ENCODE peak calls at places on chromosomes 16 and 17, in eight cellular contexts. R is body of pancreas, K is uterus, X is cardiac muscle cell, B is IMR-90, I is pancreas, J is HepG2, F is sigmoid colon. Y is an unnamed sample.
A peak's percentile ranks its signal among the peaks of the same experiment; 100 is the strongest.

GRCh38 chr17:19248923-19249574 is 11.9 kb downstream of the EPN2 start:
- DNase-seq in X (peak; percentile 78), I (no peak), K (peak; percentile 69), J (no peak), R (no peak), F (peak; percentile 83), B (peak; percentile 94), Y (no peak)

GRCh38 chr17:32103476-32104113 is 38.7 kb upstream of the RHOT1 start:
- DNase-seq in K (no peak), I (no peak), R (no peak), F (no peak), B (no peak), J (no peak), X (peak; percentile 54), Y (no peak)

GRCh38 chr16:68377667-68378420 is 67.0 kb downstream of the PRMT7 start:
- DNase-seq in I (peak; percentile 12), F (no peak), B (no peak), J (no peak), X (peak; percentile 33), K (no peak), R (no peak), Y (peak; percentile 4)

GRCh38 chr17:6413073-6413472 is 21.8 kb downstream of the AIPL1 start:
- DNase-seq in B (peak; percentile 40), K (no peak), I (no peak), X (peak; percentile 48), R (no peak), J (peak; percentile 40), F (no peak), Y (no peak)

GRCh38 chr17:14321476-14321949 is 20.6 kb downstream of the HS3ST3B1 start:
- DNase-seq in R (no peak), B (no peak), F (no peak), I (no peak), J (peak; percentile 34), K (no peak), X (no peak), Y (no peak)

GRCh38 chr16:89453662-89454321 is 36.6 kb downstream of the ANKRD11 start:
- DNase-seq in K (no peak), F (no peak), X (peak; percentile 52), B (no peak), R (peak; percentile 41), I (peak; percentile 47), J (no peak), Y (no peak)

GRCh38 chr16:88854306-88855111 is 2.2 kb downstream of the GALNS start:
- DNase-seq in F (no peak), I (no peak), X (no peak), J (no peak), K (no peak), R (no peak), B (no peak), Y (no peak)

GRCh38 chr16:68792465-68793324 is 50.6 kb upstream of the TANGO6 start:
- DNase-seq in B (peak; percentile 61), F (no peak), X (peak; percentile 93), I (peak; percentile 50), K (no peak), J (peak; percentile 95), R (peak; percentile 56), Y (no peak)

GRCh38 chr16:9092282-9092962 is 978 bp downstream of the HAPSTR1 start:
- DNase-seq in K (peak; percentile 34), J (peak; percentile 41), I (peak; percentile 67), B (no peak), X (no peak), F (peak; percentile 73), R (peak; percentile 48), Y (no peak)

GRCh38 chr16:6932871-6933390 is 399.7 kb upstream of the RBFOX1 start:
- DNase-seq in J (no peak), F (no peak), X (no peak), I (no peak), B (no peak), R (no peak), K (no peak), Y (no peak)

DNA sequence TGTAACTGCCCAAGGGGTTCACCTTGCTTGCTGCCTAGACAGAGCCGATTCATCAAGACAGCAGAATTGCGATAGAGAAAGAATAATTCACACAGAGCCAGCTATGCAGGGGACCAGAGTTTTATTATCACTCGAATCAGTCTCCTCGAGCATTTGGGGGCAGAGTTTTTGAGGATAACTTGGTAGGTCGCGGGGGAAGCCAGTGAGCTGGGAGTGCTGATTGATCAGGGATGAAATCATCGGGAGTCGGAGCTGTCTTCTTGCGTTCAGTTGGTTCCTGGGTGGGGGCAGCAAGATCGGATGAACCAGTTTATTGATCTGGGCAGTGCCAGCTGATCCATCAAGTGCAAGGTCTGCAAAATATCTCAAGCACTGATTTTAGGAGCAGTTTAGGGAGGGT is 9.1 kb downstream of the ITGAM start:
- DNase-seq in X (no peak), I (no peak), J (no peak), B (no peak), R (no peak), F (no peak), K (no peak), Y (no peak)
- H3K4me1 ChIP-seq in X (no peaks in the 10 kb centered on the region), I (no peaks in the 10 kb centered on the region), J (no peaks in the 10 kb centered on the region), B (no peaks in the 10 kb centered on the region), R (peaks cover 9% of the 10 kb centered on the region), F (peaks cover 8% of the 10 kb centered on the region), K (no peaks in the 10 kb centered on the region), Y (peaks cover 21% of the 10 kb centered on the region)

GRCh38 chr17:82101767-82102679 is 4.0 kb upstream of the FASN start:
- DNase-seq in I (peak; percentile 55), R (no peak), F (no peak), X (no peak), J (peak; percentile 87), B (no peak), K (peak; percentile 28), Y (no peak)

GRCh38 chr17:82105882-82106696 is 8.1 kb upstream of the FASN start:
- DNase-seq in B (peak; percentile 37), J (peak; percentile 94), F (peak; percentile 73), R (no peak), K (peak; percentile 23), I (peak; percentile 57), X (peak; percentile 58), Y (peak; percentile 50)

GRCh38 chr17:82104797-82105416 is 6.9 kb upstream of the FASN start:
- DNase-seq in X (no peak), I (peak; percentile 19), R (no peak), J (no peak), K (no peak), F (no peak), B (no peak), Y (no peak)

GRCh38 chr17:82105417-82105881 is 7.4 kb upstream of the FASN start:
- DNase-seq in R (no peak), F (peak; percentile 64), X (no peak), B (no peak), J (no peak), K (peak; percentile 14), I (peak; percentile 37), Y (no peak)

DNA sequence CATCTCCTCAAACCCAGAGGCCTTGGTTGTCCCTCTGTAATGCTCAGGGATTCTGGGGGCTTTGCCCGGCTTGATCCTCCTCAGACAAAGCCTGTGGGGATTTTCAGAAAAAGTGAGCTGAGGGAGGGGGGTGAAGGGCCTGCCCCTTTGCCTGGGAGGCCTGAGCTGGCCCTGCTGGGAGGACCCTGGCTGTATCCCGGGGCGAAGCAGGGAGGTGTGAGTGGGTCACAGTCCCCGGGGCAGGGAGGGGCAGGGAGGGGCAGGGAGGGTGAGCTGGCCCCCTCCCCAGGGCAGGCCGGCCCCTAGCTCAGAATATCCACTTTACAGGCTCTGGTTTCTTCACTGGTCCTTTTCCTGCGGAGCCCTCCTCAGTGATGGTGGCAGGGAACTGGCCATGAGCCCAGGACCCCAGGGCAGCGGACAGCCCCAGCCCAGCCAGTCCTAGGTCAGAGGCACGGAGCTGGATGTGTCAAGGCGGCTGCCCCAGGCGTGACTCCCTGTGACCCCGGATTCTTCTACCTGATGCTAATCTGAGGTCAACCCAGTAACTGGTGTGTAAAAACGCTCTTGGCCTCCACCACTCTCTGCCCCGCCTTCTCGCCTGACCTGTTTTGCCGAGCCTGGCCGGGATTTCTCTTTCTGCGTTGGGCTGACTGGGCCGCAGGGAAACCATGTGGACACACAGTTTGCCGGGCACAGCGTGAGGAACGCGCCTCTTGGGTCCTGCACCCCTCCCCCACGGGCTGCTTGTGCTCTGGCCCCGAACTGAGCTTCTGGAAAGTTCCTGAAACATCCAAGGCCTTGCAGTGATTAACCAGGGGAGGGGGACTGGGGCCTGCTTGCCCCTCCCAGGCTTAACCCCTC is 5.8 kb upstream of the FASN start:
- DNase-seq in I (peak; percentile 70), K (peak; percentile 69), J (peak; percentile 90), B (no peak), F (peak; percentile 91), R (peak; percentile 62), X (peak; percentile 38), Y (no peak)
- H3K27ac ChIP-seq in I (peak overlapping the region; percentile 64), K (peak overlapping the region; percentile 73), J (peak overlapping the region; percentile 81), B (no peak overlapping the region), F (peak overlapping the region; percentile 91), R (peak overlapping the region; percentile 67), X (peak overlapping the region; percentile 88), Y (no peak overlapping the region)

GRCh38 chr16:17372383-17372782 is 98.4 kb downstream of the XYLT1 start:
- DNase-seq in I (no peak), X (peak; percentile 30), J (no peak), F (no peak), B (peak; percentile 39), R (no peak), K (no peak), Y (no peak)

GRCh38 chr16:17373533-17373932 is 97.2 kb downstream of the XYLT1 start:
- DNase-seq in I (no peak), X (no peak), B (no peak), R (no peak), K (no peak), F (no peak), J (no peak), Y (no peak)

GRCh38 chr16:17374668-17375255 is 96.0 kb downstream of the XYLT1 start:
- DNase-seq in F (no peak), B (no peak), I (no peak), X (no peak), K (no peak), J (no peak), R (no peak), Y (no peak)

GRCh38 chr16:17377360-17378324 is 93.1 kb downstream of the XYLT1 start:
- DNase-seq in K (peak; percentile 52), X (no peak), B (no peak), R (no peak), J (no peak), I (no peak), F (no peak), Y (no peak)

GRCh38 chr16:17375388-17376304 is 95.1 kb downstream of the XYLT1 start:
- DNase-seq in B (no peak), K (no peak), X (no peak), J (no peak), R (no peak), F (no peak), I (no peak), Y (no peak)
- TF ChIP-seq CTCF in B (no peak), K (no peak), X (no peak), J (no peak), R (no peak), F (no peak), I (no peak), Y (peak; percentile 33)

GRCh38 chr17:69450131-69450530 is 35.6 kb downstream of the MAP2K6 start:
- DNase-seq in B (no peak), X (no peak), K (no peak), F (no peak), I (no peak), J (no peak), R (no peak), Y (no peak)
- H3K4me1 ChIP-seq in B (peaks cover 4% of the 10 kb centered on the region), X (no peaks in the 10 kb centered on the region), K (no peaks in the 10 kb centered on the region), F (peaks cover 17% of the 10 kb centered on the region), I (no peaks in the 10 kb centered on the region), J (no peaks in the 10 kb centered on the region), R (peaks cover 7% of the 10 kb centered on the region), Y (no peaks in the 10 kb centered on the region)

Y was measured in foreskin keratinocyte.